ENCODE peak calls at places on chromosomes 5 and 9, in ten cellular contexts. Y is IMR-90, O is body of pancreas, F is left ventricle myocardium inferior, G is heart left ventricle, Z is A549, P is ovary, E is foreskin keratinocyte, M is DND-41, W is transverse colon. C is an unnamed sample.

GRCh38 chr9:115425614-115426013 is 307.7 kb upstream of the TNC start:
- DNase-seq in M (no peak), G (no peak), Z (no peak), O (no peak), F (no peak), W (no peak), Y (no peak), E (no peak), P (no peak), C (no peak)

GRCh38 chr5:165559645-165560044 is 2054.2 kb downstream of the MAT2B start:
- DNase-seq in M (no peak), Y (no peak), E (no peak), G (no peak), W (no peak), Z (no peak), F (no peak), P (no peak), O (no peak), C (no peak)

GRCh38 chr5:172802585-172803176 is 31.4 kb upstream of the ERGIC1 start:
- DNase-seq in E (no peak), P (no peak), M (no peak), O (no peak), Y (peak; percentile 83), Z (no peak), F (no peak), W (no peak), G (no peak), C (no peak)

GRCh38 chr9:105681724-105682123 is 12.6 kb upstream of the TMEM38B start:
- DNase-seq in P (no peak), Y (peak; percentile 86), M (no peak), E (peak; percentile 65), F (no peak), Z (peak; percentile 16), O (no peak), W (no peak), G (no peak), C (peak; percentile 33)

GRCh38 chr5:115096034-115096769 is 73.5 kb downstream of the TRIM36 start:
- DNase-seq in Y (no peak), O (no peak), F (no peak), W (no peak), M (no peak), E (peak; percentile 45), Z (no peak), G (no peak), P (no peak), C (no peak)

GRCh38 chr5:38598296-38598993 is 42.0 kb upstream of the LIFR start:
- DNase-seq in Y (no peak), O (no peak), W (no peak), E (no peak), P (no peak), M (no peak), Z (no peak), G (no peak), F (no peak), C (no peak)

GRCh38 chr9:81526587-81526986 is 162.8 kb downstream of the TLE1 start:
- DNase-seq in W (no peak), F (no peak), Y (peak; percentile 93), G (no peak), Z (no peak), E (peak; percentile 65), O (no peak), M (no peak), P (no peak), C (no peak)

GRCh38 chr5:127762412-127762811 is 59.2 kb downstream of the CCDC192 start:
- DNase-seq in Z (no peak), G (no peak), M (no peak), P (no peak), F (no peak), Y (no peak), W (no peak), E (no peak), O (no peak), C (no peak)

GRCh38 chr9:81984911-81985310 is 3.7 kb upstream of the SPATA31D1 start:
- DNase-seq in Z (no peak), F (no peak), G (no peak), P (no peak), W (no peak), M (no peak), O (no peak), E (peak; percentile 5), Y (peak; percentile 53), C (no peak)

GRCh38 chr5:177494356-177495195 is 2.8 kb downstream of the PDLIM7 start:
- DNase-seq in Z (peak; percentile 70), F (peak; percentile 60), M (no peak), G (peak; percentile 78), Y (peak; percentile 92), O (no peak), E (peak; percentile 82), W (peak; percentile 51), P (peak; percentile 82), C (no peak)

GRCh38 chr5:124742983-124743533 is 3.4 kb downstream of the ZNF608 start:
- DNase-seq in E (peak; percentile 91), F (no peak), Y (peak; percentile 88), P (no peak), Z (no peak), W (peak; percentile 42), O (no peak), G (peak; percentile 40), M (no peak), C (peak; percentile 74)

GRCh38 chr5:142601432-142601831 is 84.5 kb downstream of the FGF1 start:
- DNase-seq in P (no peak), O (no peak), M (peak; percentile 12), F (no peak), W (no peak), E (no peak), Y (no peak), G (no peak), Z (no peak), C (no peak)

GRCh38 chr9:36063804-36064447 is 27.2 kb downstream of the RECK start:
- DNase-seq in W (no peak), F (no peak), M (no peak), E (peak; percentile 15), O (no peak), Y (peak; percentile 79), P (no peak), Z (no peak), G (no peak), C (no peak)

GRCh38 chr5:173613433-173614144 is 2.9 kb downstream of the BOD1 start:
- DNase-seq in E (no peak), Z (no peak), Y (no peak), O (no peak), W (no peak), G (no peak), F (no peak), P (no peak), M (no peak), C (no peak)

GRCh38 chr9:112325127-112325526 is 8.3 kb downstream of the PTBP3 start:
- DNase-seq in Y (no peak), M (no peak), W (no peak), G (no peak), E (peak; percentile 39), O (no peak), Z (no peak), F (no peak), P (no peak), C (no peak)

GRCh38 chr5:66596791-66597757 is 881 bp downstream of the MAST4 start:
- DNase-seq in W (peak; percentile 19), F (peak; percentile 57), E (peak; percentile 67), G (peak; percentile 63), Y (no peak), Z (peak; percentile 6), M (peak; percentile 69), O (peak; percentile 52), P (peak; percentile 64), C (no peak)
- H3K27ac ChIP-seq in W (peak overlapping the region; percentile 65), F (peak overlapping the region; percentile 87), E (peak overlapping the region; percentile 89), G (peak overlapping the region; percentile 81), Y (no peak overlapping the region), Z (no peak overlapping the region), M (peak overlapping the region; percentile 63), O (peak overlapping the region; percentile 75), P (peak overlapping the region; percentile 64), C (no peak overlapping the region)

DNA sequence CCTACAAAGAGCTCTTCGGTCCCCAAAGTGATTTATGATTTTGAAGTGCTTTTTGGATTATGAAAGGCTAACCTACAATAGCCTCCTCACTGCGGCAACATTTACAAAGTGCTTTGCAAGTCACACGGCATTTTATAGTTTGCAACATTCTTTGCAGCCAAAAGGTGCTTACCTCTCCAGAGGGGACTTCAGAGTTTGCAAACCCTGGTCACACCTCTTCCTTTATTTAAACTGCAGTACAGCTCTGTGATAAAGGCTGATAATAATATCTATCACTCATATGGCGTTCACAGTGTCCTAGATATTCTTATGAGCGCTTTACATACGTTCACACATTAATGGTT is 20.0 kb upstream of the CRB2 start:
- DNase-seq in F (no peak), G (no peak), W (no peak), Z (no peak), Y (no peak), P (no peak), O (no peak), M (no peak), E (no peak), C (no peak)
- H3K27ac ChIP-seq in F (peak overlapping the region; percentile 33), G (no peak overlapping the region), W (no peak overlapping the region), Z (no peak overlapping the region), Y (no peak overlapping the region), P (no peak overlapping the region), O (no peak overlapping the region), M (no peak overlapping the region), E (no peak overlapping the region), C (no peak overlapping the region)

GRCh38 chr5:117058740-117059139 is 484.1 kb upstream of the SEMA6A start:
- DNase-seq in W (no peak), Y (no peak), E (no peak), Z (no peak), G (no peak), F (no peak), O (no peak), P (no peak), M (no peak), C (no peak)
- H3K27ac ChIP-seq in W (no peak overlapping the region), Y (no peak overlapping the region), E (no peak overlapping the region), Z (no peak overlapping the region), G (no peak overlapping the region), F (no peak overlapping the region), O (no peak overlapping the region), P (no peak overlapping the region), M (no peak overlapping the region), C (no peak overlapping the region)

GRCh38 chr5:65126192-65126591 is 355.5 kb downstream of the ADAMTS6 start:
- DNase-seq in W (no peak), Y (peak; percentile 82), O (no peak), G (no peak), E (no peak), F (no peak), P (no peak), Z (no peak), M (no peak), C (no peak)

GRCh38 chr5:65125681-65126080 is 356.0 kb downstream of the ADAMTS6 start:
- DNase-seq in F (no peak), G (no peak), E (no peak), Z (no peak), Y (no peak), M (no peak), O (no peak), W (no peak), P (no peak), C (no peak)

GRCh38 chr5:65127181-65127901 is 354.4 kb downstream of the ADAMTS6 start:
- DNase-seq in E (no peak), G (no peak), F (no peak), Z (no peak), M (no peak), Y (peak; percentile 93), W (no peak), P (no peak), O (no peak), C (no peak)

GRCh38 chr5:65128226-65128625 is 353.5 kb downstream of the ADAMTS6 start:
- DNase-seq in G (no peak), W (no peak), O (no peak), M (no peak), E (no peak), P (no peak), Y (peak; percentile 52), F (no peak), Z (no peak), C (no peak)

GRCh38 chr5:65126670-65127069 is 355.1 kb downstream of the ADAMTS6 start:
- DNase-seq in Z (no peak), O (no peak), E (no peak), M (no peak), F (no peak), G (no peak), Y (no peak), W (no peak), P (no peak), C (no peak)
- H3K27ac ChIP-seq in Z (no peak overlapping the region), O (no peak overlapping the region), E (no peak overlapping the region), M (no peak overlapping the region), F (no peak overlapping the region), G (no peak overlapping the region), Y (peak overlapping the region; percentile 90), W (peak overlapping the region; percentile 34), P (no peak overlapping the region), C (no peak overlapping the region)

C was measured in epithelial cell of prostate.